ENCODE peak calls at places on chromosomes 5 and 9, in eight cellular contexts. One of them, this sample, is unnamed.

GRCh38 chr5:147643142-147643541 is 133.3 kb upstream of the DPYSL3 start:
- DNase-seq in osteoblast: no peak
- DNase-seq in cardiac muscle cell: no peak
- DNase-seq in prostate gland: no peak
- DNase-seq in spleen: no peak
- DNase-seq in PC-3: no peak
- DNase-seq in heart right ventricle: no peak
- DNase-seq in breast epithelium: no peak
- DNase-seq in this sample: no peak

GRCh38 chr5:95562282-95562681 is 7.4 kb downstream of the ARSK start:
- DNase-seq in osteoblast: no peak
- DNase-seq in cardiac muscle cell: no peak
- DNase-seq in prostate gland: no peak
- DNase-seq in spleen: no peak
- DNase-seq in PC-3: no peak
- DNase-seq in heart right ventricle: no peak
- DNase-seq in breast epithelium: no peak
- DNase-seq in this sample: no peak

GRCh38 chr5:17012289-17012688 is 76.2 kb upstream of the MYO10 start:
- DNase-seq in osteoblast: no peak
- DNase-seq in cardiac muscle cell: peak; percentile 23
- DNase-seq in prostate gland: no peak
- DNase-seq in spleen: no peak
- DNase-seq in PC-3: peak; percentile 98
- DNase-seq in heart right ventricle: no peak
- DNase-seq in breast epithelium: no peak
- DNase-seq in this sample: no peak

GRCh38 chr5:60586307-60586901 is 113.6 kb downstream of the DEPDC1B start:
- DNase-seq in osteoblast: no peak
- DNase-seq in cardiac muscle cell: peak; percentile 66
- DNase-seq in prostate gland: no peak
- DNase-seq in spleen: no peak
- DNase-seq in PC-3: peak; percentile 12
- DNase-seq in heart right ventricle: no peak
- DNase-seq in breast epithelium: no peak
- DNase-seq in this sample: no peak

GRCh38 chr5:95954716-95955115 is 6.9 kb downstream of the ELL2 start:
- DNase-seq in osteoblast: no peak
- DNase-seq in cardiac muscle cell: no peak
- DNase-seq in prostate gland: no peak
- DNase-seq in spleen: no peak
- DNase-seq in PC-3: no peak
- DNase-seq in heart right ventricle: no peak
- DNase-seq in breast epithelium: no peak
- DNase-seq in this sample: no peak

GRCh38 chr5:92332039-92332438 is 948.9 kb upstream of the ARRDC3 start:
- DNase-seq in osteoblast: no peak
- DNase-seq in cardiac muscle cell: no peak
- DNase-seq in prostate gland: no peak
- DNase-seq in spleen: no peak
- DNase-seq in PC-3: peak; percentile 47
- DNase-seq in heart right ventricle: no peak
- DNase-seq in breast epithelium: no peak
- DNase-seq in this sample: no peak

GRCh38 chr5:179123109-179123426 is 62.9 kb downstream of the ZNF354C start:
- DNase-seq in osteoblast: peak; percentile 80
- DNase-seq in cardiac muscle cell: no peak
- DNase-seq in prostate gland: no peak
- DNase-seq in spleen: no peak
- DNase-seq in PC-3: no peak
- DNase-seq in heart right ventricle: no peak
- DNase-seq in breast epithelium: no peak
- DNase-seq in this sample: no peak

GRCh38 chr9:132162764-132163456 is 1.1 kb downstream of the NTNG2 start:
- DNase-seq in osteoblast: no peak
- DNase-seq in cardiac muscle cell: no peak
- DNase-seq in prostate gland: no peak
- DNase-seq in spleen: peak; percentile 80
- DNase-seq in PC-3: no peak
- DNase-seq in heart right ventricle: no peak
- DNase-seq in breast epithelium: no peak
- DNase-seq in this sample: no peak

GRCh38 chr5:29896651-29897050 is 1296.8 kb upstream of the CDH6 start:
- DNase-seq in osteoblast: no peak
- DNase-seq in cardiac muscle cell: no peak
- DNase-seq in prostate gland: no peak
- DNase-seq in spleen: no peak
- DNase-seq in PC-3: peak; percentile 31
- DNase-seq in heart right ventricle: no peak
- DNase-seq in breast epithelium: no peak
- DNase-seq in this sample: no peak

GRCh38 chr5:134175874-134176522 is 752 bp downstream of the SKP1 start:
- DNase-seq in osteoblast: no peak
- DNase-seq in cardiac muscle cell: peak; percentile 42
- DNase-seq in prostate gland: peak; percentile 23
- DNase-seq in spleen: no peak
- DNase-seq in PC-3: no peak
- DNase-seq in heart right ventricle: peak; percentile 21
- DNase-seq in breast epithelium: no peak
- DNase-seq in this sample: peak; percentile 40

GRCh38 chr5:15009420-15009819 is 137.8 kb upstream of the ANKH start:
- DNase-seq in osteoblast: no peak
- DNase-seq in cardiac muscle cell: peak; percentile 82
- DNase-seq in prostate gland: peak; percentile 83
- DNase-seq in spleen: no peak
- DNase-seq in PC-3: peak; percentile 98
- DNase-seq in heart right ventricle: peak; percentile 45
- DNase-seq in breast epithelium: no peak
- DNase-seq in this sample: peak; percentile 61

GRCh38 chr9:70935856-70936255 is 185.6 kb downstream of the TRPM3 start:
- DNase-seq in osteoblast: no peak
- DNase-seq in cardiac muscle cell: peak; percentile 26
- DNase-seq in prostate gland: no peak
- DNase-seq in spleen: no peak
- DNase-seq in PC-3: no peak
- DNase-seq in heart right ventricle: no peak
- DNase-seq in breast epithelium: no peak
- DNase-seq in this sample: no peak

GRCh38 chr9:127505396-127506116 is 54.2 kb downstream of the LRSAM1 start:
- DNase-seq in osteoblast: peak; percentile 94
- DNase-seq in cardiac muscle cell: peak; percentile 49
- DNase-seq in prostate gland: no peak
- DNase-seq in spleen: no peak
- DNase-seq in PC-3: peak; percentile 42
- DNase-seq in heart right ventricle: no peak
- DNase-seq in breast epithelium: no peak
- DNase-seq in this sample: no peak

GRCh38 chr9:128027166-128027539 is 40.0 kb downstream of the NAIF1 start:
- DNase-seq in osteoblast: peak; percentile 55
- DNase-seq in cardiac muscle cell: peak; percentile 76
- DNase-seq in prostate gland: no peak
- DNase-seq in spleen: no peak
- DNase-seq in PC-3: no peak
- DNase-seq in heart right ventricle: no peak
- DNase-seq in breast epithelium: no peak
- DNase-seq in this sample: no peak

GRCh38 chr5:6587171-6587570 is 45.7 kb downstream of the NSUN2 start:
- DNase-seq in osteoblast: no peak
- DNase-seq in cardiac muscle cell: no peak
- DNase-seq in prostate gland: no peak
- DNase-seq in spleen: no peak
- DNase-seq in PC-3: no peak
- DNase-seq in heart right ventricle: no peak
- DNase-seq in breast epithelium: no peak
- DNase-seq in this sample: no peak

GRCh38 chr9:136151214-136151804 is 32.6 kb upstream of the TMEM250 start:
- DNase-seq in osteoblast: no peak
- DNase-seq in cardiac muscle cell: no peak
- DNase-seq in prostate gland: no peak
- DNase-seq in spleen: no peak
- DNase-seq in PC-3: no peak
- DNase-seq in heart right ventricle: no peak
- DNase-seq in breast epithelium: no peak
- DNase-seq in this sample: no peak

GRCh38 chr9:110103257-110103656 is 104.7 kb downstream of the C9orf152 start:
- DNase-seq in osteoblast: no peak
- DNase-seq in cardiac muscle cell: no peak
- DNase-seq in prostate gland: no peak
- DNase-seq in spleen: no peak
- DNase-seq in PC-3: no peak
- DNase-seq in heart right ventricle: no peak
- DNase-seq in breast epithelium: no peak
- DNase-seq in this sample: no peak

GRCh38 chr9:121299125-121299466 is 31.1 kb downstream of the GSN start:
- DNase-seq in osteoblast: no peak
- DNase-seq in cardiac muscle cell: no peak
- DNase-seq in prostate gland: no peak
- DNase-seq in spleen: no peak
- DNase-seq in PC-3: no peak
- DNase-seq in heart right ventricle: peak; percentile 42
- DNase-seq in breast epithelium: no peak
- DNase-seq in this sample: no peak

GRCh38 chr5:144162686-144163085 is 7.8 kb downstream of the YIPF5 start:
- DNase-seq in osteoblast: peak; percentile 77
- DNase-seq in cardiac muscle cell: no peak
- DNase-seq in prostate gland: no peak
- DNase-seq in spleen: no peak
- DNase-seq in PC-3: no peak
- DNase-seq in heart right ventricle: no peak
- DNase-seq in breast epithelium: no peak
- DNase-seq in this sample: no peak

GRCh38 chr5:178524093-178524882 is 65.9 kb downstream of the COL23A1 start:
- DNase-seq in osteoblast: no peak
- DNase-seq in cardiac muscle cell: no peak
- DNase-seq in prostate gland: no peak
- DNase-seq in spleen: peak; percentile 43
- DNase-seq in PC-3: no peak
- DNase-seq in heart right ventricle: no peak
- DNase-seq in breast epithelium: no peak
- DNase-seq in this sample: no peak

GRCh38 chr5:180785151-180785781 is 17.3 kb downstream of the MGAT1 start:
- DNase-seq in osteoblast: peak; percentile 90
- DNase-seq in cardiac muscle cell: no peak
- DNase-seq in prostate gland: no peak
- DNase-seq in spleen: peak; percentile 75
- DNase-seq in PC-3: peak; percentile 68
- DNase-seq in heart right ventricle: no peak
- DNase-seq in breast epithelium: no peak
- DNase-seq in this sample: peak; percentile 50

DNA sequence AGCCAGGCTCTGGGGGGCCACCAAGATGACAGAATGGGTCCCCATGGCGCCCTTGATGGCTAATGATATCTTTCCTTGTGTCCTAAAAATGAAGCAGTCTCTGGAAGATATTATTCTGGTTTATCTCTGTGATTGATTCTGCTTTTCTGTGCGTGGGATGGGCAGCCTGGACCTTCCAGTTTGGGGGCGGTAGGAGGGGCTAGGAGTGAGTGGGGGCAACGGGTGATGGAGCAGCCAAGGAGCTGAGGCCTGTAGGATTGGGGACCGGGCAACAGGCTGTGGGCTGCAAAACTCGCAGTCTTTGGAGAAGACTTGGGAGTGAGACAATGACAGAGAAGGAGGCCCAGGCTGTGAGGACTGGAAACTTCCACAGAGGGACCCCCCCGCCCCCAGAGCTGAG is 8.8 kb downstream of the PRRX2 start:
- DNase-seq in osteoblast: peak; percentile 57
- DNase-seq in cardiac muscle cell: no peak
- DNase-seq in prostate gland: no peak
- DNase-seq in spleen: no peak
- DNase-seq in PC-3: no peak
- DNase-seq in heart right ventricle: no peak
- DNase-seq in breast epithelium: no peak
- DNase-seq in this sample: no peak
- TF ChIP-seq CTCF in osteoblast: no peak
- TF ChIP-seq CTCF in cardiac muscle cell: no peak
- TF ChIP-seq CTCF in prostate gland: no peak
- TF ChIP-seq CTCF in spleen: no peak
- TF ChIP-seq CTCF in PC-3: no peak
- TF ChIP-seq CTCF in heart right ventricle: no peak
- TF ChIP-seq CTCF in breast epithelium: no peak
- TF ChIP-seq CTCF in this sample: no peak

GRCh38 chr5:3886521-3887461 is 291.2 kb downstream of the IRX1 start:
- DNase-seq in osteoblast: no peak
- DNase-seq in cardiac muscle cell: no peak
- DNase-seq in prostate gland: no peak
- DNase-seq in spleen: no peak
- DNase-seq in PC-3: no peak
- DNase-seq in heart right ventricle: no peak
- DNase-seq in breast epithelium: no peak
- DNase-seq in this sample: no peak
- H3K9me3 ChIP-seq in osteoblast: peaks cover 5% of the 10 kb centered on the region
- H3K9me3 ChIP-seq in cardiac muscle cell: no peaks in the 10 kb centered on the region
- H3K9me3 ChIP-seq in prostate gland: no peaks in the 10 kb centered on the region
- H3K9me3 ChIP-seq in spleen: no peaks in the 10 kb centered on the region
- H3K9me3 ChIP-seq in PC-3: peaks cover 8% of the 10 kb centered on the region
- H3K9me3 ChIP-seq in heart right ventricle: no peaks in the 10 kb centered on the region
- H3K9me3 ChIP-seq in breast epithelium: no peaks in the 10 kb centered on the region
- H3K9me3 ChIP-seq in this sample: no peaks in the 10 kb centered on the region

GRCh38 chr9:92100237-92100911 is 14.8 kb downstream of the SPTLC1 start:
- DNase-seq in osteoblast: peak; percentile 86
- DNase-seq in cardiac muscle cell: peak; percentile 76
- DNase-seq in prostate gland: no peak
- DNase-seq in spleen: no peak
- DNase-seq in PC-3: peak; percentile 81
- DNase-seq in heart right ventricle: no peak
- DNase-seq in breast epithelium: no peak
- DNase-seq in this sample: no peak
- H3K27ac ChIP-seq in osteoblast: peak overlapping the region; percentile 53
- H3K27ac ChIP-seq in cardiac muscle cell: no peak overlapping the region
- H3K27ac ChIP-seq in prostate gland: no peak overlapping the region
- H3K27ac ChIP-seq in spleen: no peak overlapping the region
- H3K27ac ChIP-seq in PC-3: peak overlapping the region; percentile 23
- H3K27ac ChIP-seq in heart right ventricle: no peak overlapping the region
- H3K27ac ChIP-seq in breast epithelium: no peak overlapping the region
- H3K27ac ChIP-seq in this sample: no peak overlapping the region

GRCh38 chr9:73011956-73012355 is 59.1 kb upstream of the ALDH1A1 start:
- DNase-seq in osteoblast: no peak
- DNase-seq in cardiac muscle cell: no peak
- DNase-seq in prostate gland: no peak
- DNase-seq in spleen: no peak
- DNase-seq in PC-3: no peak
- DNase-seq in heart right ventricle: no peak
- DNase-seq in breast epithelium: no peak
- DNase-seq in this sample: no peak

GRCh38 chr9:73011346-73011745 is 58.5 kb upstream of the ALDH1A1 start:
- DNase-seq in osteoblast: peak; percentile 14
- DNase-seq in cardiac muscle cell: peak; percentile 63
- DNase-seq in prostate gland: no peak
- DNase-seq in spleen: no peak
- DNase-seq in PC-3: no peak
- DNase-seq in heart right ventricle: no peak
- DNase-seq in breast epithelium: no peak
- DNase-seq in this sample: no peak

GRCh38 chr9:73008273-73008672 is 55.4 kb upstream of the ALDH1A1 start:
- DNase-seq in osteoblast: no peak
- DNase-seq in cardiac muscle cell: no peak
- DNase-seq in prostate gland: no peak
- DNase-seq in spleen: no peak
- DNase-seq in PC-3: no peak
- DNase-seq in heart right ventricle: no peak
- DNase-seq in breast epithelium: no peak
- DNase-seq in this sample: no peak

GRCh38 chr9:73006986-73007385 is 54.1 kb upstream of the ALDH1A1 start:
- DNase-seq in osteoblast: no peak
- DNase-seq in cardiac muscle cell: no peak
- DNase-seq in prostate gland: no peak
- DNase-seq in spleen: no peak
- DNase-seq in PC-3: no peak
- DNase-seq in heart right ventricle: no peak
- DNase-seq in breast epithelium: no peak
- DNase-seq in this sample: no peak

GRCh38 chr9:73009649-73010288 is 56.9 kb upstream of the ALDH1A1 start:
- DNase-seq in osteoblast: no peak
- DNase-seq in cardiac muscle cell: no peak
- DNase-seq in prostate gland: no peak
- DNase-seq in spleen: no peak
- DNase-seq in PC-3: no peak
- DNase-seq in heart right ventricle: no peak
- DNase-seq in breast epithelium: no peak
- DNase-seq in this sample: no peak
- TF ChIP-seq CTCF in osteoblast: no peak
- TF ChIP-seq CTCF in cardiac muscle cell: no peak
- TF ChIP-seq CTCF in prostate gland: no peak
- TF ChIP-seq CTCF in spleen: no peak
- TF ChIP-seq CTCF in PC-3: no peak
- TF ChIP-seq CTCF in heart right ventricle: no peak
- TF ChIP-seq CTCF in breast epithelium: no peak
- TF ChIP-seq CTCF in this sample: no peak

This sample was measured in body of pancreas.